ENCODE peak calls at places on chromosome 3, in seven cellular contexts. Z is transverse colon; G is NCI-H2029; O is endothelial cell; X is stimulated activated CD8-positive, alpha-beta memory T cell treated with anti-CD3 and anti-CD28 coated beads, Interleukin-4, amount 100 ng/mL, for 4 hours; L is T-helper 2 cell; K is GF-D8. C is an unnamed sample.

GRCh38 chr3:123489400-123490004 is 40.6 kb upstream of the ADCY5 start:
- DNase-seq in Z (peak; percentile 68), G (peak; percentile 58), O (peak; percentile 85), X (no peak), L (no peak), K (no peak), C (peak; percentile 78)

GRCh38 chr3:157611176-157611575 is 108.0 kb upstream of the VEPH1 start:
- DNase-seq in Z (no peak), G (no peak), O (no peak), X (no peak), L (no peak), K (no peak), C (no peak)

GRCh38 chr3:56205406-56205805 is 262.9 kb downstream of the ERC2 start:
- DNase-seq in Z (no peak), G (no peak), O (no peak), X (no peak), L (no peak), K (no peak), C (no peak)

GRCh38 chr3:195760345-195760983 is 39.7 kb downstream of the MUC20 start:
- DNase-seq in Z (no peak), G (no peak), O (no peak), X (no peak), L (no peak), K (no peak), C (no peak)

GRCh38 chr3:52292247-52293065 is 4.8 kb downstream of the GLYCTK start:
- DNase-seq in Z (no peak), G (no peak), O (no peak), X (no peak), L (no peak), K (no peak), C (no peak)

GRCh38 chr3:127042634-127043033 is 59.7 kb downstream of the PLXNA1 start:
- DNase-seq in Z (no peak), G (no peak), O (no peak), X (no peak), L (no peak), K (no peak), C (peak; percentile 52)

GRCh38 chr3:172125963-172126403 is 86.6 kb downstream of the FNDC3B start:
- DNase-seq in Z (peak; percentile 68), G (peak; percentile 22), O (no peak), X (no peak), L (no peak), K (no peak), C (no peak)

GRCh38 chr3:52238193-52238760 is 681 bp downstream of the TWF2 start:
- DNase-seq in Z (no peak), G (no peak), O (no peak), X (no peak), L (no peak), K (no peak), C (no peak)

GRCh38 chr3:99868438-99868723 is 50.7 kb downstream of the CMSS1 start:
- DNase-seq in Z (no peak), G (peak; percentile 15), O (no peak), X (no peak), L (no peak), K (no peak), C (no peak)

GRCh38 chr3:46566040-46566631 is at the start of gene LRRC2:
- DNase-seq in Z (peak; percentile 42), G (peak; percentile 86), O (peak; percentile 31), X (no peak), L (no peak), K (no peak), C (peak; percentile 82)

GRCh38 chr3:49602877-49603411 is 48.7 kb downstream of the BSN start:
- DNase-seq in Z (no peak), G (peak; percentile 42), O (no peak), X (peak; percentile 29), L (no peak), K (no peak), C (no peak)

GRCh38 chr3:42300778-42301177 is 34.8 kb upstream of the CCK start:
- DNase-seq in Z (no peak), G (no peak), O (no peak), X (no peak), L (no peak), K (no peak), C (no peak)

GRCh38 chr3:71478568-71478967 is 105.0 kb downstream of the FOXP1 start:
- DNase-seq in Z (no peak), G (no peak), O (no peak), X (peak; percentile 53), L (no peak), K (no peak), C (no peak)

GRCh38 chr3:110816008-110816407 is 255.6 kb upstream of the NECTIN3 start:
- DNase-seq in Z (no peak), G (no peak), O (no peak), X (no peak), L (no peak), K (no peak), C (no peak)

GRCh38 chr3:72274511-72275295 is 489.8 kb upstream of the PROK2 start:
- DNase-seq in Z (peak; percentile 74), G (no peak), O (no peak), X (no peak), L (no peak), K (peak; percentile 45), C (no peak)

GRCh38 chr3:16336876-16337275 is 71.9 kb downstream of the OXNAD1 start:
- DNase-seq in Z (no peak), G (no peak), O (no peak), X (no peak), L (no peak), K (no peak), C (no peak)

GRCh38 chr3:25854635-25855034 is 64.7 kb downstream of the OXSM start:
- DNase-seq in Z (no peak), G (no peak), O (no peak), X (no peak), L (no peak), K (no peak), C (no peak)

GRCh38 chr3:139198929-139199328 is 144.9 kb upstream of the MRPS22 start:
- DNase-seq in Z (no peak), G (no peak), O (no peak), X (no peak), L (no peak), K (no peak), C (no peak)

GRCh38 chr3:96201463-96201862 is 612.9 kb upstream of the EPHA6 start:
- DNase-seq in Z (no peak), G (no peak), O (no peak), X (no peak), L (no peak), K (no peak), C (no peak)

GRCh38 chr3:187769771-187770170 is 24.5 kb upstream of the BCL6 start:
- DNase-seq in Z (no peak), G (no peak), O (no peak), X (no peak), L (no peak), K (no peak), C (no peak)

GRCh38 chr3:64801856-64802255 is 114.1 kb upstream of the ADAMTS9 start:
- DNase-seq in Z (no peak), G (no peak), O (no peak), X (no peak), L (no peak), K (no peak), C (no peak)

GRCh38 chr3:131973731-131974130 is 61.1 kb downstream of the CPNE4 start:
- DNase-seq in Z (no peak), G (no peak), O (no peak), X (no peak), L (no peak), K (no peak), C (no peak)

GRCh38 chr3:175255698-175256097 is 396.6 kb downstream of the NAALADL2 start:
- DNase-seq in Z (no peak), G (peak; percentile 52), O (no peak), X (no peak), L (no peak), K (no peak), C (no peak)

GRCh38 chr3:186365202-186365974 is 3.4 kb upstream of the DGKG start:
- DNase-seq in Z (no peak), G (no peak), O (no peak), X (no peak), L (no peak), K (peak; percentile 96), C (peak; percentile 64)

GRCh38 chr3:13403818-13404216 is 16.3 kb downstream of the NUP210 start:
- DNase-seq in Z (no peak), G (no peak), O (peak; percentile 15), X (no peak), L (no peak), K (no peak), C (peak; percentile 20)

GRCh38 chr3:31945738-31946052 is 35.4 kb downstream of the OSBPL10 start:
- DNase-seq in Z (no peak), G (no peak), O (no peak), X (no peak), L (no peak), K (no peak), C (no peak)

GRCh38 chr3:150763841-150764483 is 993 bp upstream of the SIAH2 start:
- DNase-seq in Z (peak; percentile 81), G (peak; percentile 49), O (peak; percentile 57), X (peak; percentile 20), L (no peak), K (peak; percentile 66), C (peak; percentile 89)

GRCh38 chr3:22959593-22959992 is 243.5 kb upstream of the UBE2E2 start:
- DNase-seq in Z (no peak), G (no peak), O (no peak), X (no peak), L (no peak), K (no peak), C (no peak)

GRCh38 chr3:116129187-116129945 is 315.9 kb downstream of the LSAMP start:
- DNase-seq in Z (no peak), G (peak; percentile 79), O (no peak), X (no peak), L (no peak), K (no peak), C (no peak)

GRCh38 chr3:150035910-150036661 is 65.4 kb upstream of the PFN2 start:
- DNase-seq in Z (no peak), G (no peak), O (no peak), X (no peak), L (no peak), K (no peak), C (no peak)

GRCh38 chr3:25040739-25041138 is 387.3 kb upstream of the RARB start:
- DNase-seq in Z (no peak), G (no peak), O (no peak), X (no peak), L (no peak), K (no peak), C (no peak)

GRCh38 chr3:143135150-143135549 is 15.6 kb downstream of the CHST2 start:
- DNase-seq in Z (no peak), G (no peak), O (no peak), X (no peak), L (no peak), K (no peak), C (no peak)

GRCh38 chr3:124834723-124835718 is 52.1 kb downstream of the ITGB5 start:
- DNase-seq in Z (peak; percentile 75), G (peak; percentile 91), O (peak; percentile 27), X (peak; percentile 7), L (no peak), K (no peak), C (no peak)

GRCh38 chr3:106792716-106793115 is 584.5 kb upstream of the CCDC54 start:
- DNase-seq in Z (no peak), G (no peak), O (no peak), X (no peak), L (no peak), K (no peak), C (no peak)

GRCh38 chr3:168989396-168989795 is 674.1 kb downstream of the MECOM start:
- DNase-seq in Z (no peak), G (no peak), O (no peak), X (no peak), L (no peak), K (no peak), C (peak; percentile 15)

C was measured in Right ventricle myocardium inferior.